ENCODE peak calls at places on chromosomes 1 and 21, in four cellular contexts. K is HL-60, R is left lung, U is fibroblast of lung. Y is an unnamed sample.

GRCh38 chr1:107277022-107277421 is 136.2 kb downstream of the NTNG1 start:
- DNase-seq in K (no peak), R (no peak), U (peak), Y (peak)

GRCh38 chr1:115838805-115839705 is 1.9 kb downstream of the NHLH2 start:
- DNase-seq in U (no peak), R (no peak), K (no peak), Y (no peak)

GRCh38 chr1:168888418-168888817 is 159.4 kb upstream of the DPT start:
- DNase-seq in R (no peak), K (no peak), U (no peak), Y (no peak)

GRCh38 chr1:201184734-201185453 is 5.7 kb upstream of the IGFN1 start:
- DNase-seq in K (no peak), U (peak), R (no peak), Y (peak)

GRCh38 chr21:36703626-36704280 is 4.8 kb downstream of the SIM2 start:
- DNase-seq in U (no peak), K (no peak), R (no peak), Y (no peak)

GRCh38 chr1:52264530-52265115 is 101.4 kb downstream of the CC2D1B start:
- DNase-seq in U (peak), R (no peak), K (no peak), Y (no peak)

GRCh38 chr1:211639500-211640361 is 35.7 kb downstream of the NEK2 start:
- DNase-seq in U (peak), R (no peak), K (no peak), Y (peak)

GRCh38 chr1:82465024-82465423 is 664.3 kb downstream of the ADGRL2 start:
- DNase-seq in U (no peak), R (no peak), K (no peak), Y (no peak)

GRCh38 chr1:218374401-218374848 is 29.3 kb downstream of the TGFB2 start:
- DNase-seq in K (no peak), R (no peak), U (no peak), Y (no peak)

GRCh38 chr1:247639381-247639981 is 34.1 kb downstream of the OR2G3 start:
- DNase-seq in R (peak), U (no peak), K (peak), Y (no peak)

GRCh38 chr21:38813143-38813542 is 7.4 kb downstream of the ETS2 start:
- DNase-seq in R (no peak), K (no peak), U (no peak), Y (no peak)

DNA sequence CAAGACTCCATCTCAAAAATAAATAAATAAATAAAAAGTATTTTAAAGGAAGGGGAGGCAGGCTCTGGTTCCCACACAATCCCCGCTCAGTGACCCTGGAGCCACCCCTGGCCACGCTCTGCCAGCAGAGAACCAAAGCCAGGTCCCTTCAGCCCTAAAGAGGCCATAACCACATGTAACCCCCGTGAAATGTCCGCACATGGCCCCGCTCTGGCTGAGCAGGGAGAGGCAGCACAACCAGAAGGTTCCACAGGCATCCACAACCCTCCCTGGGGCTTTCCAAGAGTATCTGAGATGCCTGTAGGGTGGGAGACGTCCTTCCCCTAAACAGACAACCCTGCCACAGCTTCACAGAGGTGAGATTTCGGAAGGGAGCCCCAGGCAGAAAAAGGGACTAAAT is 1.4 kb upstream of the ARF1 start:
- DNase-seq in R (peak), K (no peak), U (no peak), Y (no peak)
- H3K4me3 ChIP-seq in R (peak), K (peak), U (peak), Y (peak)

GRCh38 chr1:43434256-43434655 is 19.5 kb downstream of the HYI start:
- DNase-seq in K (no peak), R (no peak), U (no peak), Y (no peak)
- TF ChIP-seq CTCF in K (no peak), R (no peak), U (no peak), Y (no peak)

GRCh38 chr1:22857661-22858060 is 115.0 kb downstream of the LACTBL1 start:
- DNase-seq in U (no peak), R (no peak), K (no peak), Y (no peak)
- H3K4me3 ChIP-seq in U (no peak), R (no peak), K (no peak), Y (no peak)

GRCh38 chr1:233730380-233730779 is 116.5 kb downstream of the KCNK1 start:
- DNase-seq in R (no peak), U (no peak), K (no peak), Y (no peak)

GRCh38 chr1:233735331-233735730 is 121.4 kb downstream of the KCNK1 start:
- DNase-seq in R (no peak), K (no peak), U (no peak), Y (no peak)

GRCh38 chr1:233732206-233732605 is 118.3 kb downstream of the KCNK1 start:
- DNase-seq in K (no peak), U (no peak), R (no peak), Y (no peak)

GRCh38 chr1:233734456-233734855 is 120.5 kb downstream of the KCNK1 start:
- DNase-seq in R (no peak), K (no peak), U (no peak), Y (no peak)

DNA sequence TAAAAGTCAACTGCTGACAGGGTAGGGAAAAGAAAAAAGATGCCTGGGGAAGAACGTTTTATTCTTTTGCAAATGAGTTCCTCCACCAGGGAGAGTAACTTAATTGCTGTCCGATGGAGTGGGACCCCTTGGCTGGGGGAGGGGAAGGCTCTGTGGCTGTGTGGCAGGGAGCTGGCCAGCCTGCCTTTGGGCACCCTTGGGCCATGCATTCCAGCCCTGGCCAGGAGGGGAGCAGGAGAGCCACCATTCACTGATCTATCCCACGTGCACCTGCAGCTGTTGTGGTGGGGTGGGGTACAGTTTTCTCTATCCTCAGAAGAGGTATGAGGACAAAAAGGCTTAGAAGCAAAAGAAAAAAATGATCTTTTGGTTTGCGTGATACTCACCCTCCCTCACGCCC is 116.9 kb downstream of the KCNK1 start:
- DNase-seq in R (no peak), K (no peak), U (no peak), Y (no peak)
- TF ChIP-seq CTCF in R (no peak), K (no peak), U (no peak), Y (peak)

DNA sequence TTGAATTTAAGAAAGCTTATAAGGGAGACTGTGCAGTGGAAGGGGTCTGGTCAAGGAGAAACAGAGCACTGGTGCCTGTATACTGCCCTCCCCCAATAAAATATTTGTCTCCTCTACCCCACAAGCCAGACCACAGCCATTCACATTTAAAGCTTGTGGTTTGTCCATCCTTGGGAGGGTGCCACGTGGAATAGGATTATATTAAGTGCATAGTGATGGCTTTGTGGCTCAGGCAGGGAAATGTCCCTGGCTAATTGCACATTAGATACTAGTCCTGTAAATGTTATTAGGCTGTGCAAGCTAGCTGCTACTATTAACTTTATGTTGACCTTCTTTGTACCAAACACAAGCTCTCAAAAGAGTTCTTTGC is 210.4 kb downstream of the ROR1 start:
- DNase-seq in U (peak), K (no peak), R (no peak), Y (no peak)
- H3K4me3 ChIP-seq in U (no peak), K (no peak), R (no peak), Y (no peak)

GRCh38 chr21:34579411-34579810 is 35.5 kb downstream of the RCAN1 start:
- DNase-seq in K (no peak), U (peak), R (no peak), Y (no peak)

GRCh38 chr21:34580181-34580700 is 34.7 kb downstream of the RCAN1 start:
- DNase-seq in K (no peak), U (no peak), R (no peak), Y (no peak)

GRCh38 chr21:34583926-34584563 is 30.9 kb downstream of the RCAN1 start:
- DNase-seq in R (no peak), K (no peak), U (no peak), Y (no peak)

DNA sequence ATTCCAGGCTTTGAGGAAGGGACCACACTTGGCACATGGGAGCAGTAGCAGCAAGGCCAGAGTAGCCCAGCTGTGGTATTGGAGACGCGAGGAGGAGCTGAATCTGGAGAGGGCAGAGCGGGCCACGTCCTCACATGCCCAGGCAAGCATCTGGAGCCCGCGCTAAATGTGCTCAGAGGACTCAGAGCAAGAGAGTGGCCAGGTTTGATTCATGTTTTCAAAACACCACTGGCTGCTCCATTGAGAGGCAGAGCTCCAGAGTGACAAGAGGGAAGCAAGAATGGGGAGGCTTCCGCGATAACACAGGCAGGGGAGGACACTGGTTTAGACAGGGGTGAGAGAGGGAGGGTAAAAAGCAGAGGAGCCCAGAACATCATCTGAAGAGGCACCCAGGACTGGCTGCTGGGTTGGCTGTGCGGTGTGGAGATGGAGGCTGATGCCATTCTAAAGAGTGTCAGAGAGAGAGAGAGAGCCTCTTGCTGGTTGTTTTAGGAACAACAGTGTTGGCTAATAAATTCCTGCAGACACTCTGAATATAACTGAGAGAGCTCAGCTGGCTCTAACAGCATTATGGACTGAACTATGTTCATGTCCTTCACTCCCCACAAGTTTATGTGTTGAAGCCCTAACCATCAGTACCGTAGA is 32.3 kb downstream of the RCAN1 start:
- DNase-seq in R (peak), K (peak), U (peak), Y (no peak)
- TF ChIP-seq CTCF in R (peak), K (peak), U (peak), Y (peak)

DNA sequence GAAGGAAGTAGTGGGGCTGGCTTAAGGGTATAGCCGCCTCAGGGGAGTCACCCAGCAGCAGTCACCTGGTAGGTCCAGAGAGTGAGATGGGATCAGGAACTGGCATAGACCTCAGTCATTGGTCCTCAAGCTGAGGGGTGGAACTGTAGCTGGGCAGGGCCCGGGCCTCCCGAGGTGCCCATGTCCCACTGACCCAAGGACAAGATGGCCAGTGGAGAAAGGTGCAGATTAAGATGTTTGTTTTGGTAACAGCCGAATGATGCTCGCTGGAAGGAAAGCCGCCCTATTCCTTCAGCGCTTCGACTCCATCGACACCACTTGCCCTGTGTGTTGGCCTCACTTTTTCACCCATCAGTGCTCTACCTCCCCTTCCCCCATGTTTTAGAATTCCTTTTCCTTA is 16.4 kb downstream of the COL9A2 start:
- DNase-seq in R (no peak), K (no peak), U (no peak), Y (no peak)
- H3K4me3 ChIP-seq in R (no peak), K (no peak), U (no peak), Y (no peak)

GRCh38 chr1:64013395-64013794 is 190.0 kb upstream of the UBE2U start:
- DNase-seq in U (no peak), K (no peak), R (no peak), Y (no peak)
- TF ChIP-seq CTCF in U (no peak), K (no peak), R (no peak), Y (no peak)

Y was measured in epithelial cell of proximal tubule.